ENCODE peak calls at places on chromosomes 7 and 10, in ten cellular contexts. A is cardiac fibroblast; X is fibroblast of pulmonary artery; U is HepG2; P is effector memory CD4-positive, alpha-beta T cell; J is Caco-2; W is left ventricle myocardium inferior; N is psoas muscle; E is adrenal gland; S is coronary artery. Z is an unnamed sample.

GRCh38 chr7:25272265-25272664 is 44.0 kb upstream of the NPVF start:
- DNase-seq in A (no peak), X (no peak), U (no peak), P (no peak), J (no peak), W (no peak), N (no peak), E (no peak), S (no peak), Z (no peak)

GRCh38 chr10:103812004-103812403 is 43.4 kb downstream of the SH3PXD2A start:
- DNase-seq in A (no peak), X (no peak), U (no peak), P (no peak), J (no peak), W (no peak), N (no peak), E (no peak), S (no peak), Z (no peak)

GRCh38 chr10:89138755-89139154 is 68.4 kb downstream of the CH25H start:
- DNase-seq in A (no peak), X (no peak), U (no peak), P (no peak), J (no peak), W (no peak), N (no peak), E (no peak), S (no peak), Z (no peak)

GRCh38 chr7:130667593-130668257 is 823 bp downstream of the COPG2 start:
- DNase-seq in A (peak), X (no peak), U (no peak), P (no peak), J (no peak), W (no peak), N (no peak), E (no peak), S (no peak), Z (no peak)

GRCh38 chr7:91264924-91265681 is 870 bp downstream of the FZD1 start:
- DNase-seq in A (peak), X (peak), U (no peak), P (no peak), J (no peak), W (peak), N (peak), E (peak), S (no peak), Z (peak)

GRCh38 chr7:127895814-127896280 is 135.4 kb downstream of the LRRC4 start:
- DNase-seq in A (no peak), X (no peak), U (no peak), P (no peak), J (no peak), W (no peak), N (no peak), E (no peak), S (no peak), Z (no peak)

GRCh38 chr10:114615600-114616007 is 42.5 kb downstream of the ABLIM1 start:
- DNase-seq in A (no peak), X (no peak), U (no peak), P (no peak), J (no peak), W (no peak), N (no peak), E (no peak), S (no peak), Z (no peak)

GRCh38 chr7:135508853-135509588 is 881 bp downstream of the CNOT4 start:
- DNase-seq in A (peak), X (peak), U (peak), P (no peak), J (peak), W (no peak), N (no peak), E (no peak), S (no peak), Z (peak)

GRCh38 chr10:109698121-109698520 is 225.2 kb downstream of the XPNPEP1 start:
- DNase-seq in A (no peak), X (no peak), U (no peak), P (no peak), J (no peak), W (no peak), N (no peak), E (no peak), S (no peak), Z (no peak)

GRCh38 chr10:131083915-131084790 is 227.4 kb downstream of the TCERG1L start:
- DNase-seq in A (no peak), X (no peak), U (no peak), P (no peak), J (no peak), W (no peak), N (no peak), E (no peak), S (no peak), Z (no peak)

GRCh38 chr10:37860494-37861190 is 3.2 kb upstream of the ZNF248 start:
- DNase-seq in A (peak), X (peak), U (peak), P (no peak), J (no peak), W (no peak), N (no peak), E (no peak), S (no peak), Z (peak)

GRCh38 chr7:102068846-102069245 is 217.8 kb upstream of the SH2B2 start:
- DNase-seq in A (no peak), X (no peak), U (no peak), P (no peak), J (peak), W (no peak), N (no peak), E (no peak), S (no peak), Z (no peak)

GRCh38 chr10:6171891-6172354 is 30.8 kb upstream of the PFKFB3 start:
- DNase-seq in A (peak), X (peak), U (no peak), P (no peak), J (no peak), W (peak), N (peak), E (no peak), S (peak), Z (peak)

GRCh38 chr7:2708547-2709310 is 20.7 kb downstream of the AMZ1 start:
- DNase-seq in A (no peak), X (no peak), U (no peak), P (no peak), J (no peak), W (no peak), N (no peak), E (no peak), S (no peak), Z (no peak)

DNA sequence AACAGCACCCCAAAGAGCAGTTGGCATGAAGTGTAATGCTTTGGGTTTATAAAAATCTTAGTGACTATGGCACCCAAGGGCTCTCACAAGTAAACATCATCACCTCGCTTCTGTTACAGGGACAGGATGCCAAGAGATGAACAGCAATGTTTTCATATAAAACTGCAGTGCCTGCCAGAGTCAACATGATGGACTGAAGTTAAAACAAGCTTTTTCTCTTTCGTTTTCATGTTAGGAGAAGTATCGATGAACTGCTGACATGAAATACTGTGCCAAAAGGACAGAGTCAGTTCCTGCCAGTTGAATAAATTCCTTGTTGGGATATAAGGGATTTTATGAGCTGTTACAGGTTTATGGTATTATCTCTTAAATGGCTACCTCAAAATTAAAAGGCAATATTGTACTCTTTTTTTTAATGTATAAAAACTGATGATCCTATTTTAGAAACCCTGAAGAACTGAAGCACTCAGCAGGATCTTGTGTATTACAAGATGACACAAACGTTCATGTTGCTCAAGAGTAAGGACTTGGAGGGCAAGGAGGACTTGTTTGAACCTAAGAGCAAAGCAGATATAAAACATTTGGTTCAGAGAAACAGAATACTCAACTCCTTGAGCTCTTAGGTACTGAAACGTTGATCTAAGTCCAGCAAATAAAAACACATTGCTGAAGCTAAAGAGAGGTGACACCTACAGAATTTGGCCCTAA is 203.8 kb upstream of the IMMP2L start:
- DNase-seq in A (peak), X (no peak), U (no peak), P (no peak), J (no peak), W (no peak), N (no peak), E (no peak), S (no peak), Z (peak)
- H3K4me3 ChIP-seq in A (no peak), X (no peak), U (no peak), P (no peak), J (no peak), W (no peak), N (no peak), E (no peak), S (no peak), Z (no peak)

GRCh38 chr10:29535012-29535777 is 99.6 kb downstream of the SVIL start:
- DNase-seq in A (peak), X (peak), U (peak), P (no peak), J (peak), W (peak), N (peak), E (peak), S (no peak), Z (peak)
- H3K4me3 ChIP-seq in A (peak), X (peak), U (peak), P (no peak), J (no peak), W (peak), N (peak), E (no peak), S (peak), Z (peak)

GRCh38 chr7:22834028-22834427 is 11.4 kb upstream of the TOMM7 start:
- DNase-seq in A (no peak), X (no peak), U (no peak), P (no peak), J (no peak), W (no peak), N (no peak), E (no peak), S (no peak), Z (no peak)
- H3K4me3 ChIP-seq in A (no peak), X (no peak), U (no peak), P (no peak), J (no peak), W (no peak), N (no peak), E (no peak), S (peak), Z (peak)

DNA sequence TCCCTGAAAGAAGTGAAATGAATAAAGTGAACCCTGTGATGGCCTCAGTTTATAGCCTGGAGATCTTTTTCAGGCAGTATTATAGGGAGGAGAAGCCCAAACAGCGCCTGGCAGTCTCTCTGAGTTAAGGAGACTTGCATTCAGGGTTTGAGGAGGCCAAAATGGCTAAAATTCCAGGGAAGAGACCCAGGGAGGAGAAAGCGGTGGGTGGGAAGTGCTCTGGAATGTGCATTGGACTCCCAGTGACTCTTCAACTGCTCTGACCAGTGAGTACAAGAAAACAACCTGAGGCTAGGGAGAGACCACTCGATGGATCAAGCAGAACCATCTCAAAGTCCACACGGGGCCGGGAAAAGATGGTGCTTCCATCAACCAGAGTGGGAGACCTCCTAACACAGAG is 35.3 kb upstream of the EPHB6 start:
- DNase-seq in A (no peak), X (no peak), U (no peak), P (no peak), J (no peak), W (no peak), N (no peak), E (no peak), S (no peak), Z (no peak)
- H3K4me3 ChIP-seq in A (no peak), X (no peak), U (no peak), P (no peak), J (no peak), W (no peak), N (no peak), E (no peak), S (no peak), Z (no peak)

Z was measured in choroid plexus epithelial cell.